ENCODE peak calls at places on chromosomes 16 and 17, in four cellular contexts. N is sigmoid colon; K is IMR-90; T is CD8-positive, alpha-beta T cell. S is an unnamed sample.
A peak's percentile ranks its signal among the peaks of the same experiment; 100 is the strongest.

GRCh38 chr17:77516902-77517301 is 376.1 kb downstream of the SEC14L1 start:
- DNase-seq in N (no peak), K (peak; percentile 79), T (no peak), S (no peak)

GRCh38 chr17:72173475-72174116 is 52.8 kb downstream of the SOX9 start:
- DNase-seq in N (no peak), K (peak; percentile 31), T (no peak), S (no peak)

GRCh38 chr17:76707985-76708807 is 2.6 kb downstream of the MXRA7 start:
- DNase-seq in N (peak; percentile 73), K (no peak), T (no peak), S (no peak)

GRCh38 chr17:42184717-42185496 is at the start of gene HCRT:
- DNase-seq in K (no peak), N (no peak), T (no peak), S (no peak)

GRCh38 chr17:71301063-71301462 is 819.8 kb upstream of the SOX9 start:
- DNase-seq in K (no peak), N (no peak), T (no peak), S (no peak)

GRCh38 chr17:19331553-19332245 is 30.8 kb downstream of the B9D1 start:
- DNase-seq in K (peak; percentile 22), T (no peak), N (peak; percentile 57), S (no peak)

GRCh38 chr17:7922499-7923289 is 6.6 kb upstream of the RNF227 start:
- DNase-seq in K (peak; percentile 67), N (peak; percentile 93), T (peak; percentile 91), S (peak; percentile 86)

GRCh38 chr16:3999890-4000325 is 116.3 kb downstream of the ADCY9 start:
- DNase-seq in N (no peak), K (peak; percentile 50), T (no peak), S (no peak)

GRCh38 chr17:27552467-27552779 is 78.6 kb upstream of the LGALS9 start:
- DNase-seq in N (no peak), K (peak; percentile 72), T (no peak), S (no peak)

GRCh38 chr16:66150691-66151090 is 215.8 kb upstream of the CDH5 start:
- DNase-seq in K (peak; percentile 28), N (no peak), T (no peak), S (no peak)

GRCh38 chr17:9575381-9576072 is at the start of gene STX8:
- DNase-seq in K (peak; percentile 87), N (peak; percentile 94), T (peak; percentile 87), S (peak; percentile 71)

GRCh38 chr17:66304304-66305174 is 2.1 kb downstream of the PRKCA start:
- DNase-seq in T (no peak), K (no peak), N (no peak), S (no peak)

GRCh38 chr17:35448214-35448898 is at the start of gene SLFN13:
- DNase-seq in N (peak; percentile 90), T (peak; percentile 88), K (peak; percentile 64), S (peak; percentile 81)

GRCh38 chr16:57764341-57765159 is 29.0 kb downstream of the KATNB1 start:
- DNase-seq in T (no peak), N (no peak), K (peak; percentile 90), S (no peak)

GRCh38 chr17:1787301-1787902 is 25.5 kb downstream of the SERPINF1 start:
- DNase-seq in T (no peak), K (peak; percentile 96), N (peak; percentile 94), S (no peak)

GRCh38 chr17:66326476-66327047 is 24.1 kb downstream of the PRKCA start:
- DNase-seq in K (no peak), T (no peak), N (no peak), S (no peak)

GRCh38 chr16:87332150-87332549 is 15.0 kb upstream of the C16orf95 start:
- DNase-seq in T (no peak), K (peak; percentile 52), N (no peak), S (no peak)

GRCh38 chr17:4009164-4009785 is 45.0 kb upstream of the ATP2A3 start:
- DNase-seq in K (peak; percentile 62), T (no peak), N (no peak), S (no peak)

GRCh38 chr17:28750178-28751047 is 6.6 kb downstream of the TRAF4 start:
- DNase-seq in N (peak; percentile 96), T (peak; percentile 91), K (peak; percentile 90), S (peak; percentile 89)

GRCh38 chr16:56349711-56350161 is 75.6 kb downstream of the AMFR start:
- DNase-seq in K (no peak), N (no peak), T (no peak), S (no peak)

GRCh38 chr17:71224824-71225575 is 895.8 kb upstream of the SOX9 start:
- DNase-seq in T (no peak), N (no peak), K (no peak), S (no peak)

GRCh38 chr17:82836823-82837357 is 2.9 kb downstream of the ZNF750 start:
- DNase-seq in N (peak; percentile 48), T (no peak), K (no peak), S (no peak)

GRCh38 chr17:51056813-51057510 is 63.7 kb downstream of the SPAG9 start:
- DNase-seq in K (peak; percentile 93), T (no peak), N (no peak), S (peak; percentile 46)

GRCh38 chr16:2197765-2198164 is 1.4 kb upstream of the CASKIN1 start:
- DNase-seq in N (no peak), T (no peak), K (no peak), S (no peak)

GRCh38 chr16:17431012-17431411 is 39.7 kb downstream of the XYLT1 start:
- DNase-seq in T (no peak), N (no peak), K (peak; percentile 25), S (no peak)

GRCh38 chr17:15289285-15290185 is 24.4 kb upstream of the PMP22 start:
- DNase-seq in T (no peak), N (no peak), K (peak; percentile 89), S (no peak)

GRCh38 chr16:22190169-22191088 is 15.6 kb upstream of the EEF2K start:
- DNase-seq in N (peak; percentile 100), K (peak; percentile 100), T (peak; percentile 100), S (peak; percentile 99)

GRCh38 chr17:79022507-79022991 is 1.4 kb upstream of the C1QTNF1 start:
- DNase-seq in T (no peak), N (peak; percentile 65), K (no peak), S (no peak)

GRCh38 chr16:11356573-11357331 is 11.5 kb downstream of the RMI2 start:
- DNase-seq in K (peak; percentile 61), T (peak; percentile 75), N (peak; percentile 82), S (peak; percentile 46)

GRCh38 chr16:50309156-50309526 is 42.8 kb downstream of the ADCY7 start:
- DNase-seq in N (no peak), T (peak; percentile 44), K (no peak), S (peak; percentile 29)

GRCh38 chr16:14398014-14398717 is 231.9 kb downstream of the PARN start:
- DNase-seq in T (no peak), N (no peak), K (peak; percentile 10), S (no peak)

GRCh38 chr16:9159839-9160550 is 68.6 kb downstream of the HAPSTR1 start:
- DNase-seq in T (no peak), N (no peak), K (peak; percentile 66), S (no peak)

GRCh38 chr17:43599835-43600234 is 53.7 kb upstream of the ETV4 start:
- DNase-seq in T (no peak), N (no peak), K (peak; percentile 87), S (no peak)

GRCh38 chr16:2986623-2987188 is 6.5 kb upstream of the PKMYT1 start:
- DNase-seq in N (no peak), T (no peak), K (no peak), S (no peak)

DNA sequence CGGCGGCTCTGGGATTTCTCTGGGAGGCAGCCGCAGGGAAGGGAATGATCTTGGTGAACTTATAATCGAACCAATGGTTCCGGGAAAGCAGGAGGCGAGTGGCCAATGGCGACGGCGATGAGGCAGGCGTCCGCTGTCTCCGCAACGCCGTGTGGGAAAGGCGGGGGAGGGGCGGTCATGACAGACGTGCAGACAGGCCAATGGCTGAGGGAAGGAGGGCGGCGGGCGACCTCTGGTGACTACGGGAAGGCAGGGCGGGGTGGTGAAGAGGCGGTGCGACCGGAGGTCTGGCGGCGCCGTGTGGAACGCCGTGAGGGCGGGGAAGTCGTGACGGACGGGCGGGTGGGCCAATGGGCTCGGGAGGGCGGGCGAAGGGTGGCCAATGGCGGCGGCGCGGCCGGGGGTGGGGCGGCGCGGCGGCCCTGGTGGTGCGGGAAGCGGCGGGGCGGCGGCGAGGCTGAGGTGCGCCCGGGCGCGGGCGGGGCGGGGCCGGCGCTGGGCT is at the start of gene RAB40C:
- DNase-seq in N (peak; percentile 100), T (peak; percentile 99), K (peak; percentile 97), S (peak; percentile 99)
- H3K4me1 ChIP-seq in N (no peaks in the 10 kb centered on the region), T (peaks cover 29% of the 10 kb centered on the region), K (peaks cover 18% of the 10 kb centered on the region), S (peaks cover 27% of the 10 kb centered on the region)

GRCh38 chr17:40070895-40071719 is 8.3 kb downstream of the THRA start:
- DNase-seq in N (peak; percentile 90), T (no peak), K (no peak), S (no peak)

GRCh38 chr17:40073454-40074174 is 10.8 kb downstream of the THRA start:
- DNase-seq in K (no peak), N (no peak), T (no peak), S (no peak)

GRCh38 chr17:40074175-40074512 is 11.4 kb downstream of the THRA start:
- DNase-seq in K (no peak), N (no peak), T (no peak), S (no peak)

GRCh38 chr17:40071720-40072480 is 9.1 kb downstream of the THRA start:
- DNase-seq in K (no peak), N (peak; percentile 97), T (no peak), S (no peak)

DNA sequence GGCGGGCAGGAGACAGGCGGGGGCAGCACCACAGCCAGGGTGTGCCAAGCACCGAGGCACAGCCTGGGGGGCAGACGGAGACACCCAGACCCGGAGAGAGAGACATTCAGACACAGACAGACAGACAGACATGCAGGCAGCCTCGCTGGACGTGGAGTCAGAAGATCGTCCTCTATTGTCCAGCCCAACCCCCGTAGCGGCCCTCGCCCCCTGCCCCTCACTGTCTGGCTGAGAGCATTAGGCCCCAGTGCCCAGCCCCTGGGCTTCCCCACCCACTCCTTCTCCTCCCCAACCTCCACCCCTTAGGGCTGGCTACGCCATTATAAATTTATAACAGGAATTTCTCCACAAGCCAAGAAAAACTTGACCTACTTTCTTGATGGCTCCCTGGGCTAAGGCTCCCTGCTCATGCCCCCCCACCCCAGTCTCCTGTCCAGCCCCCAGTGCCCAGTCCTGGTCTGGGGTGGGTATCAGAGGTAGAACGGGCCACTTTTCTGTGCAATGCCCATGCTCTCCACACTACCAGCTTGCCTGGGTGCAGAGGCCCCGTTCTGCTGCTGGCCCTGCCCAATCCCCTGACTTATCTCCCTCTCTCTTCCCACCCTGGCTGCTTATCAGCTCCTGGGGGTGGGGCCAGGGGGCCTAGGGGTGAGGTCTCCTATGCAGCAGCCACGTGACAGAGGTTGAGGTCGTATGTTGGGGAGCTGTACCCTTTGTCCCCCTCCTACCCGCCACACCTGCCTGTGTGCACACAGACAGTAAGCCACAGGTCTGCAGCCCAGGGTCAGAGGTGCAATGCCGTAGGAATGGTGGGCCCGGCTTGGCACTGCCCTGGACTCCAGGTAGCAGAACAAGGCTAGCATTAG is 9.9 kb downstream of the THRA start:
- DNase-seq in T (no peak), N (peak; percentile 74), K (no peak), S (no peak)
- H3K4me3 ChIP-seq in T (no peak overlapping the region), N (peak overlapping the region; percentile 40), K (no peak overlapping the region), S (no peak overlapping the region)

DNA sequence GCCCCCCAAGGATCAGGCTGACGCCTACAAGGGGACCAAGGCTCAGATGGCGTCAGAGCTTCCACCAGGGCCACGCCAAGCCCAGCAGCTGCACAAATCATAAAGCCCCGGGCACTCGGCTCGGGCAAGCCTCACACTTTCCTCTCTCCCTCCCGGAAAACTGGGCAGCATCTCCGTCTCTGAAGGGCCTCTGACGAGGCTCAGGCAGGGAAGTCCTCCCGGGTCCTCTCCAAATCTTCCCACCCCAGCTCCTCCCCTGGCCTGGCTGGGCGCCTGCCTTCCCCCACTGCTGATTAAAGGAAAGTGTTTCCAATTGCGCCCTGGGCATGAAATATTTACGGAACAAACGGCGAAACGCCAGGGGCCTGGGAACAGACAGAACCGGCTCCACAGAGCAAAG is 38.5 kb downstream of the PIEZO1 start:
- DNase-seq in K (no peak), T (no peak), N (peak; percentile 95), S (no peak)
- H3K4me1 ChIP-seq in K (no peaks in the 10 kb centered on the region), T (peaks cover 33% of the 10 kb centered on the region), N (no peaks in the 10 kb centered on the region), S (peaks cover 41% of the 10 kb centered on the region)

GRCh38 chr17:69323806-69324205 is 3.1 kb downstream of the ABCA5 start:
- DNase-seq in T (no peak), K (no peak), N (no peak), S (no peak)
- H3K4me3 ChIP-seq in T (no peak overlapping the region), K (no peak overlapping the region), N (no peak overlapping the region), S (no peak overlapping the region)